ENCODE peak calls at places on chromosomes 12 and 14, in five cellular contexts. F is NCI-H774, I is T follicular helper cell, T is BJ, D is endothelial cell. S is an unnamed sample.

GRCh38 chr12:104187446-104188155 is 28.0 kb upstream of the TXNRD1 start:
- DNase-seq in F (no peak), I (no peak), T (no peak), D (no peak), S (no peak)

GRCh38 chr14:69906201-69906600 is 27.0 kb downstream of the SMOC1 start:
- DNase-seq in F (no peak), I (no peak), T (no peak), D (no peak), S (no peak)

GRCh38 chr12:30989754-30990153 is 63.2 kb downstream of the TSPAN11 start:
- DNase-seq in F (peak; percentile 70), I (no peak), T (no peak), D (peak; percentile 44), S (no peak)

GRCh38 chr12:85274076-85274415 is 6.0 kb upstream of the ALX1 start:
- DNase-seq in F (no peak), I (no peak), T (no peak), D (no peak), S (no peak)

GRCh38 chr12:115820661-115821060 is 456.8 kb downstream of the MED13L start:
- DNase-seq in F (no peak), I (no peak), T (no peak), D (no peak), S (no peak)

GRCh38 chr12:94615284-94616216 is 34.8 kb downstream of the TMCC3 start:
- DNase-seq in F (no peak), I (no peak), T (no peak), D (no peak), S (no peak)

GRCh38 chr12:74538491-74539258 is 1.0 kb downstream of the ATXN7L3B start:
- DNase-seq in F (no peak), I (peak; percentile 25), T (no peak), D (no peak), S (no peak)

GRCh38 chr12:17372508-17372907 is 717.5 kb downstream of the RERGL start:
- DNase-seq in F (no peak), I (no peak), T (no peak), D (no peak), S (no peak)

GRCh38 chr14:98371141-98371540 is 900.9 kb downstream of the BCL11B start:
- DNase-seq in F (no peak), I (no peak), T (no peak), D (no peak), S (no peak)

GRCh38 chr12:71645268-71645667 is 18.4 kb downstream of the ZFC3H1 start:
- DNase-seq in F (no peak), I (no peak), T (no peak), D (no peak), S (no peak)

GRCh38 chr14:103520657-103521437 is 1.8 kb downstream of the CKB start:
- DNase-seq in F (peak; percentile 70), I (peak; percentile 55), T (no peak), D (peak; percentile 68), S (peak; percentile 65)

GRCh38 chr12:62332598-62332997 is 72.4 kb downstream of the USP15 start:
- DNase-seq in F (no peak), I (no peak), T (peak; percentile 80), D (no peak), S (no peak)

GRCh38 chr12:67501362-67501761 is 147.2 kb upstream of the DYRK2 start:
- DNase-seq in F (peak; percentile 27), I (no peak), T (no peak), D (no peak), S (no peak)

GRCh38 chr12:62292761-62293446 is 32.7 kb downstream of the USP15 start:
- DNase-seq in F (no peak), I (no peak), T (no peak), D (no peak), S (no peak)

GRCh38 chr12:6547987-6548386 is 7.9 kb downstream of the IFFO1 start:
- DNase-seq in F (no peak), I (no peak), T (no peak), D (no peak), S (no peak)

GRCh38 chr14:96056509-96057422 is 17.6 kb downstream of the C14orf132 start:
- DNase-seq in F (no peak), I (no peak), T (no peak), D (no peak), S (no peak)

GRCh38 chr12:105352940-105353635 is 22.6 kb downstream of the C12orf75 start:
- DNase-seq in F (peak; percentile 18), I (no peak), T (no peak), D (no peak), S (no peak)

GRCh38 chr14:50025073-50025472 is 91.3 kb downstream of the VCPKMT start:
- DNase-seq in F (no peak), I (no peak), T (no peak), D (no peak), S (no peak)

GRCh38 chr14:92844220-92844619 is 50.1 kb downstream of the GOLGA5 start:
- DNase-seq in F (no peak), I (no peak), T (no peak), D (no peak), S (no peak)

GRCh38 chr12:124720687-124721500 is 142.8 kb downstream of the SCARB1 start:
- DNase-seq in F (peak; percentile 75), I (no peak), T (no peak), D (no peak), S (no peak)

GRCh38 chr12:90423965-90424364 is 531.0 kb downstream of the CCER1 start:
- DNase-seq in F (no peak), I (no peak), T (no peak), D (no peak), S (no peak)

GRCh38 chr12:12613334-12613733 is 1.7 kb downstream of the CREBL2 start:
- DNase-seq in F (no peak), I (no peak), T (no peak), D (no peak), S (no peak)

GRCh38 chr12:124273630-124274029 is 21.3 kb upstream of the RFLNA start:
- DNase-seq in F (peak; percentile 17), I (no peak), T (no peak), D (peak; percentile 40), S (no peak)

GRCh38 chr12:49952396-49953055 is 2.0 kb downstream of the AQP2 start:
- DNase-seq in F (no peak), I (no peak), T (no peak), D (no peak), S (no peak)

GRCh38 chr14:21748869-21749303 is 75.3 kb upstream of the OR4E1 start:
- DNase-seq in F (peak; percentile 7), I (peak; percentile 30), T (no peak), D (peak; percentile 67), S (peak; percentile 31)

GRCh38 chr14:64720190-64720589 is 16.0 kb downstream of the PLEKHG3 start:
- DNase-seq in F (no peak), I (no peak), T (no peak), D (no peak), S (no peak)

GRCh38 chr12:59077153-59077930 is 157.0 kb upstream of the LRIG3 start:
- DNase-seq in F (no peak), I (no peak), T (no peak), D (no peak), S (no peak)

GRCh38 chr12:105457026-105457425 is 126.5 kb downstream of the C12orf75 start:
- DNase-seq in F (no peak), I (no peak), T (no peak), D (no peak), S (no peak)

GRCh38 chr12:91663331-91663998 is 480.8 kb upstream of the DCN start:
- DNase-seq in F (peak; percentile 83), I (no peak), T (no peak), D (no peak), S (no peak)

GRCh38 chr14:65169351-65169750 is 67.0 kb upstream of the MAX start:
- DNase-seq in F (no peak), I (no peak), T (no peak), D (no peak), S (no peak)

GRCh38 chr14:72634910-72635647 is 258.8 kb downstream of the DPF3 start:
- DNase-seq in F (no peak), I (no peak), T (no peak), D (no peak), S (no peak)

GRCh38 chr14:54348923-54349615 is 47.7 kb upstream of the CDKN3 start:
- DNase-seq in F (no peak), I (no peak), T (no peak), D (no peak), S (no peak)

S was measured in activated T-cell treated with anti-CD3 and anti-CD28 coated beads, Interleukin-2, amount 50 U/mL, for 4 hours.